ENCODE peak calls at places on chromosomes 2 and 18, in seven cellular contexts. H is HuH-7.5, N is Right ventricle myocardium superior, D is naive B cell, B is NCI-H1436 treated with DMSO at 0.1 percent for 48 hours, Y is hypothalamus, P is NCI-H2029. L is an unnamed sample.

GRCh38 chr18:26327062-26327461 is 100.8 kb downstream of the TAF4B start:
- DNase-seq in H (no peak), N (no peak), D (no peak), B (no peak), Y (no peak), P (no peak), L (no peak)

GRCh38 chr2:138255670-138256069 is 245.9 kb upstream of the SPOPL start:
- DNase-seq in H (no peak), N (no peak), D (no peak), B (no peak), Y (no peak), P (no peak), L (no peak)

GRCh38 chr2:70115646-70116442 is 28.6 kb downstream of the PCBP1 start:
- DNase-seq in H (no peak), N (peak; percentile 47), D (no peak), B (no peak), Y (no peak), P (no peak), L (no peak)

GRCh38 chr18:5643288-5643687 is 99.5 kb upstream of the EPB41L3 start:
- DNase-seq in H (no peak), N (no peak), D (no peak), B (no peak), Y (no peak), P (no peak), L (no peak)

GRCh38 chr2:24831736-24832421 is 38.7 kb downstream of the CENPO start:
- DNase-seq in H (no peak), N (no peak), D (no peak), B (no peak), Y (peak; percentile 91), P (no peak), L (no peak)

GRCh38 chr2:127305985-127306585 is 12.1 kb upstream of the ERCC3 start:
- DNase-seq in H (no peak), N (no peak), D (no peak), B (no peak), Y (no peak), P (no peak), L (no peak)

GRCh38 chr2:31299547-31299946 is 65.6 kb downstream of the EHD3 start:
- DNase-seq in H (no peak), N (no peak), D (no peak), B (no peak), Y (no peak), P (no peak), L (no peak)

GRCh38 chr2:43941359-43941758 is 54.4 kb downstream of the LRPPRC start:
- DNase-seq in H (no peak), N (no peak), D (no peak), B (no peak), Y (no peak), P (no peak), L (no peak)

GRCh38 chr2:33412920-33413319 is 63.5 kb upstream of the RASGRP3 start:
- DNase-seq in H (peak; percentile 37), N (no peak), D (no peak), B (no peak), Y (peak; percentile 5), P (no peak), L (no peak)

GRCh38 chr18:32156855-32157254 is 33.0 kb upstream of the MEP1B start:
- DNase-seq in H (no peak), N (no peak), D (no peak), B (no peak), Y (no peak), P (no peak), L (no peak)

GRCh38 chr18:57519668-57520424 is 66.7 kb downstream of the FECH start:
- DNase-seq in H (no peak), N (no peak), D (no peak), B (no peak), Y (no peak), P (no peak), L (no peak)

L was measured in T1000.